ENCODE peak calls at places on chromosomes 2 and 18, in ten cellular contexts. O, M, F, X, D, U, G, P, S and R are unnamed samples.

GRCh38 chr18:59272221-59272888 is 899 bp downstream of the RAX start:
- DNase-seq in P (peak), D (peak), S (no peak), F (no peak), M (no peak), X (no peak), U (no peak), G (no peak), O (no peak), R (no peak)

GRCh38 chr18:9017900-9018217 is 84.6 kb upstream of the NDUFV2 start:
- DNase-seq in S (peak), G (peak), D (no peak), O (no peak), M (peak), X (no peak), U (no peak), F (no peak), P (peak), R (no peak)

GRCh38 chr2:224513991-224514390 is 71.2 kb downstream of the CUL3 start:
- DNase-seq in S (no peak), F (no peak), M (no peak), U (no peak), D (no peak), G (no peak), O (no peak), X (peak), P (peak), R (no peak)

GRCh38 chr18:59799383-59800015 is 100.3 kb upstream of the PMAIP1 start:
- DNase-seq in O (no peak), F (no peak), M (no peak), S (no peak), P (no peak), X (peak), D (no peak), G (no peak), U (no peak), R (no peak)

GRCh38 chr2:46580416-46580815 is 101.1 kb downstream of the TMEM247 start:
- DNase-seq in P (no peak), F (no peak), U (no peak), D (no peak), S (no peak), M (no peak), X (no peak), G (no peak), O (no peak), R (no peak)

GRCh38 chr2:65199891-65200290 is 27.7 kb upstream of the ACTR2 start:
- DNase-seq in G (no peak), F (no peak), P (peak), U (no peak), M (peak), O (no peak), D (no peak), X (no peak), S (no peak), R (no peak)

GRCh38 chr2:97966545-97967215 is 29.1 kb downstream of the TMEM131 start:
- DNase-seq in M (no peak), X (no peak), U (no peak), P (peak), F (no peak), D (no peak), G (peak), O (no peak), S (no peak), R (no peak)

GRCh38 chr2:237733677-237734300 is 64.8 kb upstream of the RBM44 start:
- DNase-seq in G (no peak), O (no peak), F (no peak), D (no peak), P (no peak), M (no peak), X (no peak), U (no peak), S (no peak), R (peak)

GRCh38 chr2:102992607-102993006 is 230.8 kb downstream of the TMEM182 start:
- DNase-seq in M (no peak), P (no peak), U (no peak), F (no peak), X (no peak), D (no peak), G (no peak), S (no peak), O (no peak), R (no peak)

GRCh38 chr2:64913357-64913869 is 75.8 kb upstream of the SLC1A4 start:
- DNase-seq in X (no peak), G (no peak), O (no peak), D (no peak), F (no peak), P (no peak), U (no peak), M (no peak), S (no peak), R (no peak)

GRCh38 chr2:63846487-63846886 is 4.8 kb downstream of the UGP2 start:
- DNase-seq in X (peak), P (no peak), U (no peak), G (no peak), M (no peak), S (no peak), F (no peak), D (no peak), O (no peak), R (no peak)
- H3K4me3 ChIP-seq in X (no peak), P (no peak), U (no peak), G (no peak), M (no peak), S (no peak), F (no peak), D (no peak), O (no peak), R (no peak)

GRCh38 chr2:176188969-176189665 is 649 bp downstream of the HOXD1 start:
- DNase-seq in U (no peak), P (peak), S (no peak), O (no peak), G (no peak), X (no peak), M (no peak), D (no peak), F (no peak), R (no peak)

GRCh38 chr2:176189666-176190641 is 1.5 kb downstream of the HOXD1 start:
- DNase-seq in X (no peak), D (no peak), U (no peak), M (no peak), S (no peak), F (no peak), P (no peak), O (no peak), G (no peak), R (no peak)

GRCh38 chr2:176186024-176186423 is 2.4 kb upstream of the HOXD1 start:
- DNase-seq in P (no peak), X (no peak), M (no peak), F (no peak), G (no peak), U (no peak), O (no peak), S (no peak), D (no peak), R (no peak)

GRCh38 chr2:176188218-176188968 is at the start of gene HOXD1:
- DNase-seq in U (no peak), G (no peak), S (no peak), F (no peak), M (no peak), O (no peak), X (no peak), P (peak), D (no peak), R (no peak)

GRCh38 chr2:176187306-176188217 is 906 bp upstream of the HOXD1 start:
- DNase-seq in D (no peak), X (no peak), M (no peak), G (no peak), P (peak), S (no peak), F (no peak), U (no peak), O (no peak), R (no peak)
- H3K4me3 ChIP-seq in D (peak), X (peak), M (peak), G (peak), P (peak), S (peak), F (peak), U (peak), O (peak), R (no peak)

GRCh38 chr2:163341426-163341825 is 394.4 kb downstream of the FIGN start:
- DNase-seq in M (peak), X (peak), O (no peak), U (no peak), S (no peak), F (no peak), G (peak), P (peak), D (no peak), R (no peak)
- H3K4me3 ChIP-seq in M (no peak), X (no peak), O (no peak), U (no peak), S (no peak), F (no peak), G (no peak), P (no peak), D (no peak), R (no peak)

GRCh38 chr2:30268296-30268871 is 37.0 kb downstream of the LBH start:
- DNase-seq in S (no peak), X (no peak), D (no peak), M (no peak), O (no peak), G (peak), P (no peak), F (no peak), U (no peak), R (no peak)

GRCh38 chr2:30266705-30267104 is 35.4 kb downstream of the LBH start:
- DNase-seq in M (no peak), U (no peak), X (no peak), P (no peak), O (no peak), D (peak), G (no peak), S (no peak), F (no peak), R (no peak)

GRCh38 chr2:30267576-30267975 is 36.2 kb downstream of the LBH start:
- DNase-seq in F (no peak), O (no peak), G (no peak), D (no peak), S (no peak), X (no peak), U (no peak), P (no peak), M (no peak), R (no peak)

GRCh38 chr2:30266051-30266621 is 34.8 kb downstream of the LBH start:
- DNase-seq in S (no peak), X (no peak), F (no peak), G (no peak), D (peak), O (peak), U (no peak), P (peak), M (peak), R (no peak)

DNA sequence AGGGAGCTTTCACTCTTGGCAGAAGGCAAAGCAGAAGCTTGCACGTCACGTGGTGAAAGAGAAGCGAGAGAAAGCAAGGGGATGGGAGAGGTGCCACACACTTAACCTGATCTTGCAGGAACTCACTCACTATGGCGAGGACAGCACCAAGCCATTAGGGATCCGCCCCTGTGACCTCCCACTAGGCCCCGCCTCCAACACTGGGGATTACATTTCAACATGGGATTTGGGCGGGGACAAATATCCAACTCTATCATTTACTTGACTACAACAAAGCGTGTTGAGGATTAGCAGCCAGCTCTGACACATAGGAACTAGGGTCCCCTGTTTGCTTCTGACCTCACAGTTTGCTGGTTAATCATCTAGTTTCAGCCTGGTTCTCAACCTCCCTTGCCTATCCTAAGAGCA is 35.8 kb downstream of the LBH start:
- DNase-seq in G (no peak), U (no peak), D (peak), F (no peak), S (no peak), P (no peak), X (no peak), O (no peak), M (no peak), R (no peak)
- H3K4me3 ChIP-seq in G (no peak), U (no peak), D (peak), F (no peak), S (no peak), P (no peak), X (no peak), O (no peak), M (no peak), R (no peak)

DNA sequence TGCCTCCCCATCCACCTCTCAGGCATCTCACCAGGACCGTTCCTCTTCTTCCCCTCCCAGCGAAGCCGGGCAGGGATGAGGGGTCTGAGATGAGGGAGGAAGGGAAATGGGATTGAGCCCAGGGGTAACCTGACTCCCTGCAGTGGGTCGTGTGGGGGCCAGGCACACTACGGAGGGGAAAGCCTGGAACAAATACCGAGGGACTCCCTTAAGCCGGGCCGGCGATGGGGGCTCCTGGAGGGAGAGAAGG is 250 bp upstream of the SPEG start:
- DNase-seq in U (no peak), D (peak), G (no peak), O (no peak), M (no peak), S (no peak), X (no peak), F (no peak), P (no peak), R (no peak)
- H3K4me3 ChIP-seq in U (peak), D (no peak), G (no peak), O (no peak), M (no peak), S (peak), X (no peak), F (no peak), P (no peak), R (no peak)

DNA sequence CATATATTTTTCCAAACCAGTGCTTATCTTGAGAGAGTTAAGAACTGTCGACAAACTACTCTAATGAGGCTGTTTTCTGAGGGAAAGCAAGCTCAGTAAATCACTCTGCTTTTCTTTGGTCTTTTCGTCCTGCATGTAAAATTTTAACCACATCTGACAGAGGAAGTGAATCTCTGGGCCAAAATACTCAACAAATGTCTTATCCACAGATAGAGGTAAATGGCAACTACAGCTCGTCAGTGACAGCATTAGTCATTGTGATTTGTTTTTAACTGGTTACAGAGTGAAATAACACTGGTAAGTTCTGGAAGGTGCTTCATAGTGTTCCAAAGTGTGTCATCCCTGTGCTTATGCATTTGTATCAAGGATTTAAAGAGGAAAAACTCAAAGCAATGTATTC is 82.6 kb upstream of the SLC8A1 start:
- DNase-seq in O (no peak), U (no peak), P (no peak), M (no peak), F (no peak), D (no peak), X (no peak), S (no peak), G (no peak), R (no peak)
- H3K4me3 ChIP-seq in O (no peak), U (no peak), P (no peak), M (no peak), F (no peak), D (no peak), X (no peak), S (no peak), G (no peak), R (no peak)